ENCODE peak calls at places on chromosomes 4 and X, in nine cellular contexts. G is cardiac fibroblast, R is tibial artery, U is stomach, T is thoracic aorta, J is endodermal cell, E is bronchial epithelial cell, P is AG09309, W is PC-9. X is an unnamed sample.

GRCh38 chr4:123478859-123479345 is 82.3 kb downstream of the SPRY1 start:
- DNase-seq in W (peak; percentile 92), T (no peak), E (peak; percentile 43), G (peak; percentile 44), R (no peak), P (peak; percentile 61), J (no peak), U (peak; percentile 72), X (peak; percentile 49)

GRCh38 chr4:151173751-151174325 is 74.4 kb downstream of the RPS3A start:
- DNase-seq in T (no peak), G (peak; percentile 89), E (no peak), W (no peak), J (no peak), U (no peak), P (no peak), R (peak; percentile 56), X (no peak)

GRCh38 chr4:80151981-80152380 is 45.3 kb upstream of the PRDM8 start:
- DNase-seq in P (no peak), T (no peak), G (no peak), W (no peak), R (no peak), J (no peak), U (no peak), E (no peak), X (no peak)

GRCh38 chrX:39253551-39253950 is 452.3 kb downstream of the MID1IP1 start:
- DNase-seq in R (no peak), J (no peak), W (no peak), G (no peak), P (no peak), T (no peak), U (no peak), E (peak; percentile 73), X (peak; percentile 69)

GRCh38 chrX:41452565-41452964 is 5.4 kb downstream of the NYX start:
- DNase-seq in J (no peak), R (no peak), U (no peak), E (no peak), P (no peak), W (no peak), T (no peak), G (no peak), X (no peak)

GRCh38 chrX:120813982-120814381 is 61.7 kb downstream of the CT47B1 start:
- DNase-seq in E (no peak), G (no peak), U (no peak), R (no peak), T (no peak), J (peak; percentile 42), P (no peak), W (no peak), X (no peak)

GRCh38 chrX:51893931-51894696 is 691 bp downstream of the MAGED1 start:
- DNase-seq in G (peak; percentile 54), T (no peak), E (no peak), J (peak; percentile 67), W (peak; percentile 8), P (no peak), R (peak; percentile 22), U (no peak), X (no peak)

GRCh38 chrX:130539721-130540321 is 138.0 kb downstream of the RBMX2 start:
- DNase-seq in W (peak; percentile 36), G (peak; percentile 61), T (no peak), J (peak; percentile 72), P (no peak), R (peak; percentile 22), U (peak; percentile 46), E (peak; percentile 33), X (peak; percentile 52)

GRCh38 chr4:84317513-84317912 is 181.6 kb downstream of the NKX6-1 start:
- DNase-seq in U (no peak), E (no peak), W (no peak), P (no peak), G (no peak), R (no peak), J (no peak), T (no peak), X (no peak)

GRCh38 chrX:113919387-113919786 is 664.5 kb upstream of the HTR2C start:
- DNase-seq in G (no peak), W (no peak), R (no peak), T (no peak), J (no peak), P (no peak), E (no peak), U (no peak), X (no peak)

GRCh38 chr4:55866973-55867574 is 13.6 kb downstream of the EXOC1 start:
- DNase-seq in U (no peak), T (no peak), E (peak; percentile 75), R (no peak), W (no peak), G (peak; percentile 81), P (peak; percentile 41), J (no peak), X (peak; percentile 73)

GRCh38 chr4:41437264-41437566 is 100.7 kb upstream of the LIMCH1 start:
- DNase-seq in R (no peak), U (no peak), E (no peak), T (no peak), P (no peak), G (peak; percentile 13), J (no peak), W (peak; percentile 14), X (no peak)

GRCh38 chr4:160375746-160376452 is 1273.0 kb downstream of the RAPGEF2 start:
- DNase-seq in G (no peak), J (no peak), R (no peak), T (no peak), E (peak; percentile 32), U (no peak), P (no peak), W (no peak), X (peak; percentile 72)

GRCh38 chr4:55445921-55446577 is 50.3 kb downstream of the TMEM165 start:
- DNase-seq in W (no peak), R (no peak), G (peak; percentile 25), T (no peak), U (no peak), J (no peak), P (peak; percentile 66), E (peak; percentile 27), X (peak; percentile 56)

GRCh38 chrX:155105919-155106318 is 34.6 kb downstream of the BRCC3 start:
- DNase-seq in E (no peak), W (no peak), G (no peak), T (no peak), P (no peak), R (no peak), U (no peak), J (no peak), X (no peak)
- TF ChIP-seq CTCF in E (no peak), W (no peak), G (no peak), T (no peak), P (no peak), R (no peak), U (no peak), J (no peak), X (no peak)

GRCh38 chrX:155259752-155260151 is 4.5 kb downstream of the RAB39B start:
- DNase-seq in P (no peak), W (no peak), R (no peak), J (no peak), E (no peak), G (no peak), U (no peak), T (no peak), X (peak; percentile 2)

GRCh38 chrX:155266446-155266845 is 2.2 kb upstream of the RAB39B start:
- DNase-seq in U (no peak), R (no peak), P (no peak), W (no peak), J (no peak), E (no peak), T (no peak), G (no peak), X (no peak)

GRCh38 chrX:155263854-155264628 is at the start of gene RAB39B:
- DNase-seq in G (peak; percentile 26), P (peak; percentile 3), J (peak; percentile 85), E (peak; percentile 50), T (peak; percentile 10), W (peak; percentile 9), R (peak; percentile 24), U (peak; percentile 43), X (peak; percentile 75)

GRCh38 chrX:155262970-155263754 is 1.1 kb downstream of the RAB39B start:
- DNase-seq in R (no peak), E (no peak), W (no peak), G (no peak), U (no peak), T (no peak), P (no peak), J (no peak), X (no peak)
- H3K4me3 ChIP-seq in R (no peak overlapping the region), E (no peak overlapping the region), W (no peak overlapping the region), G (no peak overlapping the region), U (peak overlapping the region; percentile 38), T (peak overlapping the region; percentile 71), P (no peak overlapping the region), J (peak overlapping the region; percentile 81), X (no peak overlapping the region)

DNA sequence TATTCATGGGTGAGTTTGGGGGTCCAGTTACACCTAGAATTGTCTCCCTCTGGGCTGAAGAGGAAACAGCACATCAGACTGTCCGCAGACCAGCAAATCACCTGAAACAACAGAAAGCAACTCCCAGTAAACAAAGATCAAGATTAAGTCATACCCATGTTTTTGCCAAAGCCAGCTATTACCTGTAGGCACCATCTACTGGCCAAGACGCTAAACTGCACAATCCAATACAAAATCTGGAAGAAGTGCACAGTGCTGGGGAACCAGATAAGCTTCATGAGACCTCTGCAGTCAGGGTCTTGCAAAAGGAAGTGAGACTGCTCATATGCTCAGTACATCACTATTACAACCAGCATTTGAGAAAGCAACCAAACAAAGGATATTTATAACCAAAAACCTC is 157.5 kb upstream of the ITM2A start:
- DNase-seq in T (no peak), J (peak; percentile 48), P (no peak), U (no peak), E (peak; percentile 1), W (no peak), G (no peak), R (no peak), X (peak; percentile 7)
- TF ChIP-seq CTCF in T (no peak), J (peak; percentile 64), P (peak; percentile 39), U (no peak), E (peak; percentile 24), W (peak; percentile 37), G (peak; percentile 20), R (no peak), X (peak; percentile 23)

DNA sequence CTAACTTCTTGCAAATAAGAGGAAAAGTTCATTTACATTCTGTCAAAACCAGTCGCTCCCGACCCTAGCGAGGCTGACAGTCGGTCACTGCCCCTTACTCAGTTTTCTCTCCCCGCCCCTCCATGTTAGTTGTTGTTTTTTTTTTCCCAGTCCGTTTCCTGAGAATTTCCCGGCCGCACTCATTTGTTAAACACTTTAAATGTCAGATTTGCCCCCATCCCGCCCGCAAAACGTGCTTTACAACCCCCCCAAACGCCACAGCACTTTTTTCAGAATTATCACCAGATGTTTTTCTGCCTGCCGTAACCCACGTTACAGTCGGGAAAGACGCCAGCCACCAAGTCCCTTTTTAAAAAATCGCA is 88.9 kb downstream of the HPRT1 start:
- DNase-seq in E (no peak), G (no peak), R (no peak), J (no peak), T (no peak), W (no peak), P (no peak), U (no peak), X (no peak)
- H3K4me3 ChIP-seq in E (peak overlapping the region; percentile 59), G (peak overlapping the region; percentile 73), R (peak overlapping the region; percentile 63), J (peak overlapping the region; percentile 84), T (peak overlapping the region; percentile 78), W (peak overlapping the region; percentile 79), P (peak overlapping the region; percentile 52), U (peak overlapping the region; percentile 46), X (peak overlapping the region; percentile 57)

GRCh38 chr4:113179091-113179490 is 129.6 kb downstream of the ANK2 start:
- DNase-seq in U (no peak), T (no peak), G (no peak), R (no peak), J (no peak), P (no peak), W (no peak), E (no peak), X (no peak)
- TF ChIP-seq CTCF in U (no peak), T (no peak), G (no peak), R (no peak), J (no peak), P (no peak), W (no peak), E (no peak), X (no peak)

X was measured in epithelial cell of esophagus.